ENCODE peak calls at places on chromosomes 1 and 21, in six cellular contexts. Y is kidney glomerular epithelial cell, G is DMS153, D is lung, E is iris pigment epithelial cell, K is activated T-cell treated with anti-CD3 and anti-CD28 coated beads for 1 hour. X is an unnamed sample.

GRCh38 chr21:43276811-43277210 is 108.0 kb downstream of the CRYAA start:
- DNase-seq in Y (no peak), G (no peak), D (no peak), E (no peak), K (no peak), X (no peak)

GRCh38 chr21:29730281-29730680 is 209.5 kb downstream of the GRIK1 start:
- DNase-seq in Y (no peak), G (no peak), D (no peak), E (peak; percentile 20), K (no peak), X (no peak)

GRCh38 chr21:43323244-43324005 is 103.5 kb downstream of the SIK1 start:
- DNase-seq in Y (no peak), G (no peak), D (peak; percentile 81), E (no peak), K (no peak), X (peak; percentile 87)

GRCh38 chr1:100322436-100323211 is 29.7 kb upstream of the CDC14A start:
- DNase-seq in Y (peak; percentile 39), G (no peak), D (no peak), E (peak; percentile 63), K (no peak), X (no peak)

GRCh38 chr1:211192227-211192626 is 58.3 kb upstream of the KCNH1 start:
- DNase-seq in Y (no peak), G (no peak), D (no peak), E (no peak), K (no peak), X (no peak)

GRCh38 chr1:245512181-245512888 is 357.6 kb downstream of the KIF26B start:
- DNase-seq in Y (no peak), G (peak; percentile 50), D (no peak), E (peak; percentile 39), K (no peak), X (peak; percentile 22)

GRCh38 chr1:115679141-115679611 is 37.4 kb downstream of the VANGL1 start:
- DNase-seq in Y (peak; percentile 31), G (no peak), D (no peak), E (peak; percentile 77), K (no peak), X (no peak)

GRCh38 chr1:3759800-3760199 is 7.5 kb downstream of the CCDC27 start:
- DNase-seq in Y (no peak), G (no peak), D (no peak), E (no peak), K (no peak), X (no peak)

GRCh38 chr1:180232521-180233043 is 2.5 kb downstream of the LHX4 start:
- DNase-seq in Y (no peak), G (no peak), D (no peak), E (no peak), K (no peak), X (no peak)

GRCh38 chr1:41898191-41898713 is 20.5 kb downstream of the HIVEP3 start:
- DNase-seq in Y (peak; percentile 4), G (peak; percentile 49), D (peak; percentile 28), E (peak; percentile 80), K (peak; percentile 54), X (no peak)

GRCh38 chr1:15454256-15454655 is 2.3 kb upstream of the CELA2A start:
- DNase-seq in Y (no peak), G (no peak), D (no peak), E (peak; percentile 78), K (no peak), X (no peak)

GRCh38 chr21:45373991-45374816 is 30.8 kb upstream of the COL18A1 start:
- DNase-seq in Y (no peak), G (no peak), D (no peak), E (no peak), K (no peak), X (no peak)

GRCh38 chr1:222928212-222928611 is 113.4 kb downstream of the DISP1 start:
- DNase-seq in Y (no peak), G (peak; percentile 78), D (peak; percentile 49), E (peak; percentile 76), K (no peak), X (peak; percentile 33)

GRCh38 chr1:147762233-147763024 is 2.0 kb upstream of the GJA5 start:
- DNase-seq in Y (no peak), G (no peak), D (no peak), E (no peak), K (no peak), X (no peak)

GRCh38 chr1:234750922-234751595 is 141.1 kb upstream of the IRF2BP2 start:
- DNase-seq in Y (no peak), G (peak; percentile 95), D (no peak), E (no peak), K (no peak), X (no peak)

GRCh38 chr1:199073166-199073565 is 434.3 kb downstream of the PTPRC start:
- DNase-seq in Y (no peak), G (no peak), D (no peak), E (no peak), K (no peak), X (no peak)

GRCh38 chr1:166113630-166114029 is 53.2 kb downstream of the FAM78B start:
- DNase-seq in Y (no peak), G (no peak), D (no peak), E (no peak), K (no peak), X (no peak)

GRCh38 chr1:164702216-164702615 is 143.2 kb downstream of the PBX1 start:
- DNase-seq in Y (no peak), G (peak; percentile 41), D (no peak), E (peak; percentile 59), K (no peak), X (no peak)

GRCh38 chr1:183144752-183145151 is 41.3 kb upstream of the LAMC2 start:
- DNase-seq in Y (no peak), G (no peak), D (no peak), E (no peak), K (no peak), X (no peak)

GRCh38 chr1:116878804-116879477 is 30.8 kb upstream of the PTGFRN start:
- DNase-seq in Y (peak; percentile 30), G (peak; percentile 93), D (no peak), E (peak; percentile 40), K (no peak), X (peak; percentile 75)

GRCh38 chr1:118960026-118960561 is 28.0 kb downstream of the TBX15 start:
- DNase-seq in Y (no peak), G (no peak), D (no peak), E (no peak), K (no peak), X (no peak)

GRCh38 chr1:68111804-68112436 is 61.5 kb upstream of the DIRAS3 start:
- DNase-seq in Y (peak; percentile 75), G (peak; percentile 23), D (peak; percentile 41), E (peak; percentile 89), K (no peak), X (peak; percentile 64)

GRCh38 chr1:173409613-173410012 is 67.5 kb upstream of the PRDX6 start:
- DNase-seq in Y (no peak), G (no peak), D (peak; percentile 48), E (peak; percentile 92), K (no peak), X (no peak)

GRCh38 chr21:17462276-17462981 is 50.4 kb upstream of the CXADR start:
- DNase-seq in Y (peak; percentile 87), G (no peak), D (no peak), E (peak; percentile 48), K (no peak), X (no peak)

GRCh38 chr1:57202254-57202653 is 221.6 kb downstream of the DAB1 start:
- DNase-seq in Y (no peak), G (no peak), D (no peak), E (no peak), K (no peak), X (no peak)

GRCh38 chr21:45004481-45005263 is 64.8 kb downstream of the SLX9 start:
- DNase-seq in Y (no peak), G (no peak), D (no peak), E (peak; percentile 28), K (no peak), X (no peak)